ENCODE peak calls at places on chromosomes 16 and 17, in eight cellular contexts. Q is astrocyte, I is Right ventricle myocardium superior, O is A549, Z is AG09319, Y is H54, J is fibroblast of gingiva, X is RCC 7860. V is an unnamed sample.

GRCh38 chr17:77424585-77425344 is 284.0 kb downstream of the SEC14L1 start:
- DNase-seq in Q (peak), I (peak), O (peak), Z (peak), Y (peak), J (peak), X (peak), V (peak)

GRCh38 chr16:788399-789126 is at the start of gene CHTF18:
- DNase-seq in Q (peak), I (peak), O (peak), Z (peak), Y (peak), J (peak), X (peak), V (peak)

GRCh38 chr17:17144916-17145665 is 61.0 kb downstream of the PLD6 start:
- DNase-seq in Q (no peak), I (no peak), O (no peak), Z (no peak), Y (no peak), J (no peak), X (no peak), V (no peak)

GRCh38 chr17:40329981-40330794 is 21.2 kb downstream of the RARA start:
- DNase-seq in Q (no peak), I (peak), O (no peak), Z (no peak), Y (no peak), J (no peak), X (peak), V (no peak)

GRCh38 chr17:72253597-72253996 is 132.8 kb downstream of the SOX9 start:
- DNase-seq in Q (no peak), I (no peak), O (no peak), Z (no peak), Y (no peak), J (no peak), X (no peak), V (no peak)

GRCh38 chr17:59870482-59870881 is 22.3 kb downstream of the TUBD1 start:
- DNase-seq in Q (no peak), I (no peak), O (no peak), Z (no peak), Y (no peak), J (no peak), X (no peak), V (no peak)

GRCh38 chr17:66762276-66762675 is 72.6 kb upstream of the CACNG5 start:
- DNase-seq in Q (no peak), I (no peak), O (no peak), Z (no peak), Y (no peak), J (no peak), X (no peak), V (no peak)

GRCh38 chr17:68718465-68718864 is 117.3 kb upstream of the FAM20A start:
- DNase-seq in Q (no peak), I (no peak), O (no peak), Z (no peak), Y (no peak), J (no peak), X (no peak), V (no peak)

GRCh38 chr16:69563605-69564580 is 1.9 kb upstream of the NFAT5 start:
- DNase-seq in Q (peak), I (no peak), O (peak), Z (no peak), Y (no peak), J (no peak), X (no peak), V (peak)

GRCh38 chr16:82761858-82762257 is 135.1 kb downstream of the CDH13 start:
- DNase-seq in Q (peak), I (no peak), O (no peak), Z (no peak), Y (no peak), J (no peak), X (no peak), V (peak)

GRCh38 chr17:78272181-78272913 is 40.9 kb downstream of the TMEM235 start:
- DNase-seq in Q (peak), I (peak), O (peak), Z (no peak), Y (no peak), J (no peak), X (no peak), V (peak)

GRCh38 chr17:63816669-63817068 is 10.6 kb upstream of the PSMC5 start:
- DNase-seq in Q (no peak), I (no peak), O (no peak), Z (no peak), Y (no peak), J (peak), X (no peak), V (peak)

GRCh38 chr16:76201385-76201784 is 75.8 kb upstream of the CNTNAP4 start:
- DNase-seq in Q (no peak), I (no peak), O (no peak), Z (no peak), Y (no peak), J (no peak), X (no peak), V (no peak)

GRCh38 chr16:61587526-61587925 is 448.7 kb downstream of the CDH8 start:
- DNase-seq in Q (no peak), I (no peak), O (no peak), Z (no peak), Y (no peak), J (no peak), X (no peak), V (no peak)

GRCh38 chr16:89693931-89694783 is 7.3 kb downstream of the SPATA2L start:
- DNase-seq in Q (no peak), I (no peak), O (no peak), Z (no peak), Y (no peak), J (no peak), X (no peak), V (no peak)

GRCh38 chr16:57027067-57027466 is 37.7 kb downstream of the NLRC5 start:
- DNase-seq in Q (no peak), I (no peak), O (no peak), Z (no peak), Y (no peak), J (no peak), X (no peak), V (no peak)

GRCh38 chr16:64094170-64094960 is 1027.5 kb downstream of the CDH11 start:
- DNase-seq in Q (no peak), I (no peak), O (no peak), Z (no peak), Y (no peak), J (peak), X (no peak), V (peak)

GRCh38 chr16:47375423-47375822 is 85.4 kb downstream of the ITFG1 start:
- DNase-seq in Q (no peak), I (no peak), O (no peak), Z (no peak), Y (no peak), J (no peak), X (no peak), V (peak)

GRCh38 chr16:3951861-3952332 is 71.4 kb upstream of the CREBBP start:
- DNase-seq in Q (peak), I (no peak), O (no peak), Z (peak), Y (no peak), J (peak), X (no peak), V (peak)

GRCh38 chr16:19001788-19002187 is 18.1 kb downstream of the TMC7 start:
- DNase-seq in Q (peak), I (no peak), O (peak), Z (peak), Y (peak), J (peak), X (peak), V (peak)

GRCh38 chr17:64403881-64404460 is 13.3 kb upstream of the PECAM1 start:
- DNase-seq in Q (no peak), I (peak), O (no peak), Z (no peak), Y (no peak), J (no peak), X (no peak), V (no peak)

GRCh38 chr17:72332367-72332766 is 211.5 kb downstream of the SOX9 start:
- DNase-seq in Q (no peak), I (no peak), O (no peak), Z (no peak), Y (no peak), J (no peak), X (no peak), V (peak)

V was measured in IMR-90.